ENCODE peak calls at places on chromosomes 4 and X, in eight cellular contexts. Y, B, Z, V, C, T, D and R are unnamed samples.

GRCh38 chrX:13898084-13898483 is 81.2 kb upstream of the GPM6B start:
- DNase-seq in D (peak; percentile 32), C (no peak), Z (no peak), T (no peak), V (peak; percentile 22), B (no peak), Y (no peak), R (no peak)

GRCh38 chr4:79852305-79852730 is 220.7 kb downstream of the ANTXR2 start:
- DNase-seq in Y (no peak), Z (peak; percentile 28), B (no peak), C (peak; percentile 24), V (no peak), T (no peak), D (peak; percentile 36), R (no peak)

GRCh38 chrX:44828008-44828605 is 15.7 kb upstream of the DUSP21 start:
- DNase-seq in B (no peak), T (no peak), D (peak; percentile 83), Z (peak; percentile 17), C (peak; percentile 35), Y (no peak), V (no peak), R (no peak)

GRCh38 chr4:91611786-91612185 is 692.0 kb upstream of the GRID2 start:
- DNase-seq in D (no peak), V (no peak), B (no peak), T (no peak), Y (no peak), C (no peak), Z (no peak), R (no peak)

GRCh38 chr4:28709821-28710330 is 1849.2 kb downstream of the STIM2 start:
- DNase-seq in B (no peak), Z (no peak), V (no peak), T (no peak), Y (no peak), C (no peak), D (peak; percentile 34), R (no peak)

GRCh38 chrX:17046478-17047097 is 100.1 kb downstream of the REPS2 start:
- DNase-seq in V (peak; percentile 57), Y (peak; percentile 10), C (no peak), D (peak; percentile 65), T (peak; percentile 55), B (peak; percentile 15), Z (peak; percentile 22), R (peak; percentile 13)

GRCh38 chr4:147360301-147360700 is 120.6 kb upstream of the EDNRA start:
- DNase-seq in Y (no peak), C (peak; percentile 93), Z (no peak), V (no peak), B (no peak), D (peak; percentile 58), T (no peak), R (no peak)

GRCh38 chr4:112386051-112386450 is 88.9 kb downstream of the ALPK1 start:
- DNase-seq in D (no peak), Y (no peak), B (no peak), Z (no peak), T (no peak), C (no peak), V (no peak), R (no peak)

GRCh38 chr4:186948361-186949291 is 225.0 kb upstream of the FAT1 start:
- DNase-seq in V (no peak), Z (no peak), T (no peak), C (no peak), Y (no peak), D (peak; percentile 44), B (no peak), R (no peak)

GRCh38 chrX:19347916-19348315 is 4.2 kb downstream of the PDHA1 start:
- DNase-seq in D (peak; percentile 17), B (no peak), T (no peak), C (no peak), V (no peak), Y (no peak), Z (no peak), R (no peak)

GRCh38 chr4:7598939-7599790 is 164.4 kb upstream of the PSAPL1 start:
- DNase-seq in B (no peak), V (no peak), T (no peak), D (no peak), Y (no peak), C (no peak), Z (no peak), R (no peak)

GRCh38 chrX:155951237-155951789 is 46.2 kb upstream of the IL9R start:
- DNase-seq in B (no peak), C (no peak), D (no peak), Z (no peak), Y (no peak), T (no peak), V (no peak), R (no peak)

GRCh38 chr4:166675411-166675810 is 558.9 kb downstream of the SPOCK3 start:
- DNase-seq in C (peak; percentile 79), B (no peak), T (no peak), D (peak; percentile 72), Z (no peak), Y (no peak), V (no peak), R (no peak)

GRCh38 chr4:1241466-1241935 is 7.4 kb downstream of the CTBP1 start:
- DNase-seq in T (no peak), C (no peak), B (no peak), Y (no peak), D (no peak), V (no peak), Z (no peak), R (no peak)

GRCh38 chr4:141637565-141637964 is 1.2 kb downstream of the IL15 start:
- DNase-seq in Y (no peak), D (no peak), T (no peak), B (no peak), V (no peak), Z (no peak), C (no peak), R (no peak)

GRCh38 chr4:85994576-85994975 is 365.3 kb downstream of the MAPK10 start:
- DNase-seq in T (no peak), V (no peak), Z (no peak), C (no peak), D (no peak), B (no peak), Y (no peak), R (no peak)